ENCODE peak calls at places on chromosomes 4 and X, in five cellular contexts. One of them, this sample, is unnamed.

GRCh38 chrX:134794692-134795091 is 136.4 kb upstream of the PLAC1 start:
- DNase-seq in stromal cell of bone marrow: no peak
- DNase-seq in cardiac fibroblast: no peak
- DNase-seq in T-helper 17 cell: no peak
- DNase-seq in GM23338: no peak
- DNase-seq in this sample: no peak

GRCh38 chrX:78712381-78712780 is 35.1 kb upstream of the LPAR4 start:
- DNase-seq in stromal cell of bone marrow: no peak
- DNase-seq in cardiac fibroblast: no peak
- DNase-seq in T-helper 17 cell: no peak
- DNase-seq in GM23338: no peak
- DNase-seq in this sample: no peak

GRCh38 chr4:53967971-53968370 is 96.4 kb downstream of the CHIC2 start:
- DNase-seq in stromal cell of bone marrow: peak
- DNase-seq in cardiac fibroblast: no peak
- DNase-seq in T-helper 17 cell: no peak
- DNase-seq in GM23338: no peak
- DNase-seq in this sample: no peak

GRCh38 chr4:109560687-109561452 is 824 bp downstream of the MCUB start:
- DNase-seq in stromal cell of bone marrow: peak
- DNase-seq in cardiac fibroblast: peak
- DNase-seq in T-helper 17 cell: peak
- DNase-seq in GM23338: peak
- DNase-seq in this sample: peak

GRCh38 chr4:136395212-136395722 is 1137.0 kb downstream of the PCDH18 start:
- DNase-seq in stromal cell of bone marrow: no peak
- DNase-seq in cardiac fibroblast: no peak
- DNase-seq in T-helper 17 cell: no peak
- DNase-seq in GM23338: peak
- DNase-seq in this sample: no peak

GRCh38 chr4:135508006-135508714 is 1306.6 kb upstream of the PABPC4L start:
- DNase-seq in stromal cell of bone marrow: peak
- DNase-seq in cardiac fibroblast: peak
- DNase-seq in T-helper 17 cell: no peak
- DNase-seq in GM23338: no peak
- DNase-seq in this sample: no peak

GRCh38 chrX:46903458-46904242 is 8.6 kb upstream of the JADE3 start:
- DNase-seq in stromal cell of bone marrow: peak
- DNase-seq in cardiac fibroblast: peak
- DNase-seq in T-helper 17 cell: peak
- DNase-seq in GM23338: peak
- DNase-seq in this sample: peak

GRCh38 chrX:39636481-39636880 is 461.3 kb downstream of the BCOR start:
- DNase-seq in stromal cell of bone marrow: no peak
- DNase-seq in cardiac fibroblast: no peak
- DNase-seq in T-helper 17 cell: no peak
- DNase-seq in GM23338: no peak
- DNase-seq in this sample: no peak

GRCh38 chrX:140318306-140318705 is 186.6 kb downstream of the SOX3 start:
- DNase-seq in stromal cell of bone marrow: no peak
- DNase-seq in cardiac fibroblast: no peak
- DNase-seq in T-helper 17 cell: no peak
- DNase-seq in GM23338: no peak
- DNase-seq in this sample: no peak

GRCh38 chr4:103075894-103076776 is at the start of gene SLC9B2:
- DNase-seq in stromal cell of bone marrow: peak
- DNase-seq in cardiac fibroblast: peak
- DNase-seq in T-helper 17 cell: peak
- DNase-seq in GM23338: peak
- DNase-seq in this sample: peak

GRCh38 chr4:168942985-168943384 is 67.1 kb downstream of the CBR4 start:
- DNase-seq in stromal cell of bone marrow: no peak
- DNase-seq in cardiac fibroblast: no peak
- DNase-seq in T-helper 17 cell: no peak
- DNase-seq in GM23338: peak
- DNase-seq in this sample: no peak

GRCh38 chrX:153917814-153918213 is 8.2 kb downstream of the ARHGAP4 start:
- DNase-seq in stromal cell of bone marrow: no peak
- DNase-seq in cardiac fibroblast: no peak
- DNase-seq in T-helper 17 cell: no peak
- DNase-seq in GM23338: no peak
- DNase-seq in this sample: no peak

GRCh38 chr4:88018471-88018870 is 11.0 kb downstream of the PKD2 start:
- DNase-seq in stromal cell of bone marrow: peak
- DNase-seq in cardiac fibroblast: peak
- DNase-seq in T-helper 17 cell: no peak
- DNase-seq in GM23338: no peak
- DNase-seq in this sample: no peak

GRCh38 chrX:119887721-119888425 is 7.8 kb upstream of the AKAP14 start:
- DNase-seq in stromal cell of bone marrow: no peak
- DNase-seq in cardiac fibroblast: peak
- DNase-seq in T-helper 17 cell: peak
- DNase-seq in GM23338: peak
- DNase-seq in this sample: peak

GRCh38 chrX:16148896-16149295 is 18.4 kb upstream of the MAGEB17 start:
- DNase-seq in stromal cell of bone marrow: no peak
- DNase-seq in cardiac fibroblast: no peak
- DNase-seq in T-helper 17 cell: no peak
- DNase-seq in GM23338: no peak
- DNase-seq in this sample: no peak

GRCh38 chr4:6749340-6750171 is 33.0 kb upstream of the KIAA0232 start:
- DNase-seq in stromal cell of bone marrow: peak
- DNase-seq in cardiac fibroblast: peak
- DNase-seq in T-helper 17 cell: no peak
- DNase-seq in GM23338: no peak
- DNase-seq in this sample: no peak

GRCh38 chr4:153318696-153319320 is 25.7 kb upstream of the MND1 start:
- DNase-seq in stromal cell of bone marrow: peak
- DNase-seq in cardiac fibroblast: peak
- DNase-seq in T-helper 17 cell: no peak
- DNase-seq in GM23338: peak
- DNase-seq in this sample: peak

GRCh38 chr4:174521800-174522182 is 497 bp downstream of the HPGD start:
- DNase-seq in stromal cell of bone marrow: no peak
- DNase-seq in cardiac fibroblast: no peak
- DNase-seq in T-helper 17 cell: no peak
- DNase-seq in GM23338: peak
- DNase-seq in this sample: peak

GRCh38 chrX:44997282-44997813 is 124.4 kb downstream of the KDM6A start:
- DNase-seq in stromal cell of bone marrow: no peak
- DNase-seq in cardiac fibroblast: no peak
- DNase-seq in T-helper 17 cell: no peak
- DNase-seq in GM23338: no peak
- DNase-seq in this sample: no peak

GRCh38 chr4:76585897-76586360 is 150.9 kb downstream of the SHROOM3 start:
- DNase-seq in stromal cell of bone marrow: no peak
- DNase-seq in cardiac fibroblast: peak
- DNase-seq in T-helper 17 cell: no peak
- DNase-seq in GM23338: peak
- DNase-seq in this sample: peak

GRCh38 chr4:25172964-25173917 is 13.0 kb upstream of the SEPSECS start:
- DNase-seq in stromal cell of bone marrow: peak
- DNase-seq in cardiac fibroblast: peak
- DNase-seq in T-helper 17 cell: no peak
- DNase-seq in GM23338: no peak
- DNase-seq in this sample: no peak

This sample was measured in NCI-H526 treated with DMSO at 0.1 percent for 48 hours.